ENCODE peak calls at places on chromosomes 12 and 14, in nine cellular contexts. One of them, this sample, is unnamed.

GRCh38 chr14:90811641-90812040 is 4.6 kb downstream of the TTC7B start:
- DNase-seq in colonic mucosa: no peak
- DNase-seq in neural crest cell: no peak
- DNase-seq in Panc1: no peak
- DNase-seq in psoas muscle: peak
- DNase-seq in GM13976: no peak
- DNase-seq in osteocyte: no peak
- DNase-seq in astrocyte: no peak
- DNase-seq in cardiac fibroblast: no peak
- DNase-seq in this sample: no peak

GRCh38 chr12:90229771-90230170 is 521.1 kb upstream of the ATP2B1 start:
- DNase-seq in neural crest cell: no peak
- DNase-seq in osteocyte: no peak
- DNase-seq in astrocyte: peak
- DNase-seq in psoas muscle: no peak
- DNase-seq in cardiac fibroblast: no peak
- DNase-seq in GM13976: no peak
- DNase-seq in colonic mucosa: no peak
- DNase-seq in Panc1: no peak
- DNase-seq in this sample: no peak

GRCh38 chr12:102067574-102068258 is 5.9 kb upstream of the WASHC3 start:
- DNase-seq in psoas muscle: no peak
- DNase-seq in GM13976: no peak
- DNase-seq in neural crest cell: no peak
- DNase-seq in astrocyte: peak
- DNase-seq in osteocyte: no peak
- DNase-seq in cardiac fibroblast: peak
- DNase-seq in Panc1: no peak
- DNase-seq in colonic mucosa: no peak
- DNase-seq in this sample: peak

GRCh38 chr12:14258468-14258947 is 107.0 kb upstream of the ATF7IP start:
- DNase-seq in astrocyte: no peak
- DNase-seq in GM13976: no peak
- DNase-seq in Panc1: no peak
- DNase-seq in colonic mucosa: peak
- DNase-seq in osteocyte: no peak
- DNase-seq in neural crest cell: no peak
- DNase-seq in psoas muscle: peak
- DNase-seq in cardiac fibroblast: no peak
- DNase-seq in this sample: no peak

GRCh38 chr14:33786091-33786825 is 164.6 kb downstream of the EGLN3 start:
- DNase-seq in Panc1: no peak
- DNase-seq in osteocyte: no peak
- DNase-seq in GM13976: no peak
- DNase-seq in cardiac fibroblast: no peak
- DNase-seq in neural crest cell: no peak
- DNase-seq in psoas muscle: no peak
- DNase-seq in colonic mucosa: no peak
- DNase-seq in astrocyte: peak
- DNase-seq in this sample: no peak

GRCh38 chr14:21723431-21724045 is 49.9 kb upstream of the OR4E1 start:
- DNase-seq in GM13976: peak
- DNase-seq in neural crest cell: peak
- DNase-seq in psoas muscle: no peak
- DNase-seq in osteocyte: no peak
- DNase-seq in astrocyte: no peak
- DNase-seq in colonic mucosa: peak
- DNase-seq in Panc1: no peak
- DNase-seq in cardiac fibroblast: peak
- DNase-seq in this sample: peak

GRCh38 chr12:69977991-69978390 is 153.0 kb downstream of the MYRFL start:
- DNase-seq in colonic mucosa: no peak
- DNase-seq in cardiac fibroblast: no peak
- DNase-seq in astrocyte: no peak
- DNase-seq in Panc1: no peak
- DNase-seq in osteocyte: no peak
- DNase-seq in neural crest cell: no peak
- DNase-seq in GM13976: no peak
- DNase-seq in psoas muscle: no peak
- DNase-seq in this sample: no peak

GRCh38 chr12:100593490-100593889 is 20.0 kb downstream of the GAS2L3 start:
- DNase-seq in psoas muscle: no peak
- DNase-seq in astrocyte: peak
- DNase-seq in cardiac fibroblast: peak
- DNase-seq in colonic mucosa: no peak
- DNase-seq in neural crest cell: no peak
- DNase-seq in osteocyte: no peak
- DNase-seq in GM13976: no peak
- DNase-seq in Panc1: no peak
- DNase-seq in this sample: peak

DNA sequence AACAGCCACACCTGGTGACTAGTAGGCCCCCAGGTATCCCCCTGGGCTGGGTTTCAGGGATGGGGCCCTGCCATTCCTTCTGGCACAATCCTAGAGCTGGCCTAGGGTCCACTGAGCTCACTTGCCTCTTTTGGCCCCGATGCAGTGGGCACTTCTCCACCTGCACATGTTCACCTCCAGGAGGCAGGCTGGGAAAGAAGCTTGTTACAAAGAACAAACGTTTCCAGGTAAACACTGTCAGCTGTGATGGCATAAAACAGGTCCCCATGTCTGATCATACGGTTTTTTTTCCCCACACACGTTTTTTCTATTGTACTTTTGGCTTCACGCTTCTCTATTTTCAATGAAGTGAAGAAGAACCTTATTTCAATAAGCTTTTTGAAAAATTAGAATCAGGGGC is 15.8 kb upstream of the HVCN1 start:
- DNase-seq in colonic mucosa: no peak
- DNase-seq in psoas muscle: no peak
- DNase-seq in osteocyte: no peak
- DNase-seq in Panc1: no peak
- DNase-seq in neural crest cell: no peak
- DNase-seq in cardiac fibroblast: no peak
- DNase-seq in GM13976: no peak
- DNase-seq in astrocyte: no peak
- DNase-seq in this sample: no peak
- TF ChIP-seq CTCF in colonic mucosa: peak
- TF ChIP-seq CTCF in psoas muscle: no peak
- TF ChIP-seq CTCF in osteocyte: peak
- TF ChIP-seq CTCF in Panc1: no peak
- TF ChIP-seq CTCF in neural crest cell: peak
- TF ChIP-seq CTCF in cardiac fibroblast: peak
- TF ChIP-seq CTCF in GM13976: peak
- TF ChIP-seq CTCF in astrocyte: no peak
- TF ChIP-seq CTCF in this sample: no peak

GRCh38 chr14:73660511-73660910 is 15.7 kb downstream of the DNAL1 start:
- DNase-seq in cardiac fibroblast: no peak
- DNase-seq in osteocyte: no peak
- DNase-seq in neural crest cell: no peak
- DNase-seq in astrocyte: no peak
- DNase-seq in GM13976: no peak
- DNase-seq in colonic mucosa: no peak
- DNase-seq in psoas muscle: no peak
- DNase-seq in Panc1: no peak
- DNase-seq in this sample: no peak

GRCh38 chr14:73665130-73665529 is 20.3 kb downstream of the DNAL1 start:
- DNase-seq in GM13976: no peak
- DNase-seq in neural crest cell: no peak
- DNase-seq in osteocyte: no peak
- DNase-seq in psoas muscle: no peak
- DNase-seq in Panc1: no peak
- DNase-seq in colonic mucosa: no peak
- DNase-seq in astrocyte: no peak
- DNase-seq in cardiac fibroblast: no peak
- DNase-seq in this sample: no peak

GRCh38 chr14:73663548-73664212 is 18.9 kb downstream of the DNAL1 start:
- DNase-seq in colonic mucosa: no peak
- DNase-seq in psoas muscle: no peak
- DNase-seq in neural crest cell: no peak
- DNase-seq in astrocyte: no peak
- DNase-seq in osteocyte: no peak
- DNase-seq in cardiac fibroblast: no peak
- DNase-seq in Panc1: no peak
- DNase-seq in GM13976: peak
- DNase-seq in this sample: no peak

GRCh38 chr14:73661872-73662271 is 17.1 kb downstream of the DNAL1 start:
- DNase-seq in neural crest cell: no peak
- DNase-seq in cardiac fibroblast: peak
- DNase-seq in GM13976: no peak
- DNase-seq in astrocyte: peak
- DNase-seq in colonic mucosa: no peak
- DNase-seq in psoas muscle: no peak
- DNase-seq in Panc1: no peak
- DNase-seq in osteocyte: no peak
- DNase-seq in this sample: no peak

DNA sequence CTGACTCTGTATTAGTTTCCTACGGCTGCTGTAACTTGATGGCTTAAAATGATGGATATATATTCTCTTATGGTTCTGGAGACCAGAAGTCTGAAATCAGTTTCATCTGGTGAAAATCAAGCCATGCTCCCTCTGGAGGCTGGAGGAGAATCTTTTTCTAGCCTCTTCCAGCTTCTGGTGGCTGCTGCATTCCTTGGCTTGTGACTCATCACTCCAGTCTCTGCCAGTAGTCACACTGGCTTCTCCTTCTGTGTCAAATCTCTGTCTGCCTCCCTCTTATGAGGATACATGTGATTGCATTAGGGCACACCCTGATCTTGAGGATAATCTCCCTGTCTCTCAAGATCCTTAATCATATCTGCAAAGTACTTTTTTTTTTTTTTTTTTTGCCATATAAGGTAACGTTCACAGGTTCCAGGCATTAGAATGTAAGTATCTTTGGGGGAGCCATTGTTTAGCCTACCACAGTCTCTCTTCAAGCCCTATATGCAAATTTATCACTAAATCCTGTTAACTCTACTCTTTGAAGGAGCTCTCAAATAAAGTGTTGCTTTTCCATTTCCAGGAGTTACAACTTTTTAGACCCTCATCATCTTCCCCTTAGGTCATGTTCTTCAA is 17.8 kb downstream of the DNAL1 start:
- DNase-seq in Panc1: peak
- DNase-seq in astrocyte: peak
- DNase-seq in GM13976: no peak
- DNase-seq in colonic mucosa: peak
- DNase-seq in psoas muscle: peak
- DNase-seq in neural crest cell: no peak
- DNase-seq in cardiac fibroblast: peak
- DNase-seq in osteocyte: no peak
- DNase-seq in this sample: peak
- TF ChIP-seq CTCF in Panc1: peak
- TF ChIP-seq CTCF in astrocyte: peak
- TF ChIP-seq CTCF in GM13976: no peak
- TF ChIP-seq CTCF in colonic mucosa: no peak
- TF ChIP-seq CTCF in psoas muscle: peak
- TF ChIP-seq CTCF in neural crest cell: peak
- TF ChIP-seq CTCF in cardiac fibroblast: peak
- TF ChIP-seq CTCF in osteocyte: peak
- TF ChIP-seq CTCF in this sample: peak

GRCh38 chr12:107779077-107779840 is 4.8 kb downstream of the ASCL4 start:
- DNase-seq in osteocyte: no peak
- DNase-seq in Panc1: no peak
- DNase-seq in cardiac fibroblast: no peak
- DNase-seq in psoas muscle: no peak
- DNase-seq in astrocyte: no peak
- DNase-seq in neural crest cell: no peak
- DNase-seq in GM13976: peak
- DNase-seq in colonic mucosa: no peak
- DNase-seq in this sample: no peak

GRCh38 chr12:107774349-107775029 is at the start of gene ASCL4:
- DNase-seq in neural crest cell: no peak
- DNase-seq in psoas muscle: no peak
- DNase-seq in Panc1: no peak
- DNase-seq in colonic mucosa: no peak
- DNase-seq in osteocyte: no peak
- DNase-seq in cardiac fibroblast: no peak
- DNase-seq in GM13976: no peak
- DNase-seq in astrocyte: no peak
- DNase-seq in this sample: no peak

GRCh38 chr12:107776171-107776570 is 1.7 kb downstream of the ASCL4 start:
- DNase-seq in Panc1: no peak
- DNase-seq in GM13976: no peak
- DNase-seq in colonic mucosa: no peak
- DNase-seq in osteocyte: no peak
- DNase-seq in neural crest cell: no peak
- DNase-seq in cardiac fibroblast: no peak
- DNase-seq in psoas muscle: no peak
- DNase-seq in astrocyte: no peak
- DNase-seq in this sample: no peak

GRCh38 chr12:107778383-107779015 is 4.0 kb downstream of the ASCL4 start:
- DNase-seq in osteocyte: no peak
- DNase-seq in Panc1: no peak
- DNase-seq in psoas muscle: no peak
- DNase-seq in colonic mucosa: peak
- DNase-seq in astrocyte: no peak
- DNase-seq in cardiac fibroblast: no peak
- DNase-seq in GM13976: no peak
- DNase-seq in neural crest cell: no peak
- DNase-seq in this sample: no peak

DNA sequence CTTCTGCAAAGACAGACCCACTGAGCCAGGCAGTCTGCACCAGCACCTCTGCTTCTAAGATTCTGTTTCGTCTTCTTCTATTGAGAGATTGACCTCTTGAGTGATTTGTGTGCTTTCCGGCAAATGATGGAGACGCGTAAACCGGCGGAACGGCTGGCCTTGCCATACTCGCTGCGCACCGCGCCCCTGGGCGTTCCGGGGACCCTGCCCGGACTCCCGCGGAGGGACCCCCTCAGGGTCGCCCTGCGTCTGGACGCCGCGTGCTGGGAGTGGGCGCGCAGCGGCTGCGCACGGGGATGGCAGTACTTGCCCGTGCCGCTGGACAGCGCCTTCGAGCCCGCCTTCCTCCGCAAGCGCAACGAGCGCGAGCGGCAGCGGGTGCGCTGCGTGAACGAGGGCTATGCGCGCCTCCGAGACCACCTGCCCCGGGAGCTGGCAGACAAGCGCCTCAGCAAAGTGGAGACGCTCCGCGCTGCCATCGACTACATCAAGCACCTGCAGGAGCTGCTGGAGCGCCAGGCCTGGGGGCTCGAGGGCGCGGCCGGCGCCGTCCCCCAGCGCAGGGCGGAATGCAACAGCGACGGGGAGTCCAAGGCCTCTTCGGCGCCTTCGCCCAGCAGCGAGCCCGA is 703 bp downstream of the ASCL4 start:
- DNase-seq in psoas muscle: no peak
- DNase-seq in neural crest cell: peak
- DNase-seq in Panc1: no peak
- DNase-seq in cardiac fibroblast: peak
- DNase-seq in colonic mucosa: no peak
- DNase-seq in GM13976: no peak
- DNase-seq in osteocyte: no peak
- DNase-seq in astrocyte: no peak
- DNase-seq in this sample: peak
- TF ChIP-seq CTCF in psoas muscle: no peak
- TF ChIP-seq CTCF in neural crest cell: peak
- TF ChIP-seq CTCF in Panc1: no peak
- TF ChIP-seq CTCF in cardiac fibroblast: no peak
- TF ChIP-seq CTCF in colonic mucosa: no peak
- TF ChIP-seq CTCF in GM13976: no peak
- TF ChIP-seq CTCF in osteocyte: no peak
- TF ChIP-seq CTCF in astrocyte: no peak
- TF ChIP-seq CTCF in this sample: no peak

DNA sequence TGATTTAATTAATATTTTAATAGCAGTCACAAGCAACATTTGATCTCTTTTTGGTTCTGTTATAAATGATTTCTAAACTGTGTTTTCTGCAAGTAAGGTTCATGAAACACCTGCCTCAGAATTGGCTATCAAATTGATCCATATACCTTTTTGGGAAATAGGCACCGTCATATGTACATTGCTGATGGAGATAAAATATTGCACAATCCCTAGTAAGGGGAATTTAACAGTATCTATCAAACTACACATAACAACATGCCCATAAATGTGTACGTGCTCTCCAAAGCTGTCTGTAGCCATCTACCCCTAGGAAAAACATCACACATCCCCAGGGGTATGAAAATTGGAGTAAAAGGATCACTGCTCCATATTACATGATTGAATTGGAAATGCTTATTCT is 167.3 kb upstream of the CPNE8 start:
- DNase-seq in GM13976: no peak
- DNase-seq in psoas muscle: no peak
- DNase-seq in Panc1: no peak
- DNase-seq in neural crest cell: no peak
- DNase-seq in colonic mucosa: no peak
- DNase-seq in cardiac fibroblast: no peak
- DNase-seq in astrocyte: no peak
- DNase-seq in osteocyte: no peak
- DNase-seq in this sample: no peak
- TF ChIP-seq CTCF in GM13976: no peak
- TF ChIP-seq CTCF in psoas muscle: no peak
- TF ChIP-seq CTCF in Panc1: no peak
- TF ChIP-seq CTCF in neural crest cell: no peak
- TF ChIP-seq CTCF in colonic mucosa: no peak
- TF ChIP-seq CTCF in cardiac fibroblast: no peak
- TF ChIP-seq CTCF in astrocyte: no peak
- TF ChIP-seq CTCF in osteocyte: no peak
- TF ChIP-seq CTCF in this sample: no peak